ENCODE peak calls at places on chromosomes 4 and X, in seven cellular contexts. F is CMK, M is amniotic stem cell, T is RWPE2, X is WERI-Rb-1, Z is activated T-cell treated with anti-CD3 and anti-CD28 coated beads for 1 hour, R is sciatic nerve. H is an unnamed sample.

GRCh38 chrX:72308566-72309296 is 3.0 kb upstream of the CITED1 start:
- DNase-seq in T (no peak), Z (no peak), R (peak; percentile 79), M (peak; percentile 15), X (peak; percentile 94), F (peak; percentile 42), H (peak; percentile 24)

GRCh38 chr4:18440527-18441215 is 419.1 kb upstream of the LCORL start:
- DNase-seq in T (no peak), F (no peak), M (no peak), Z (no peak), X (no peak), R (no peak), H (no peak)

GRCh38 chr4:164997324-164997723 is 19.9 kb upstream of the TRIM61 start:
- DNase-seq in M (no peak), F (no peak), R (no peak), T (no peak), X (peak; percentile 25), Z (no peak), H (no peak)

GRCh38 chrX:110108381-110108796 is 105.5 kb downstream of the TMEM164 start:
- DNase-seq in T (no peak), X (no peak), F (no peak), M (no peak), R (no peak), Z (no peak), H (no peak)

GRCh38 chr4:40976343-40976742 is 226.6 kb downstream of the NSUN7 start:
- DNase-seq in Z (no peak), T (no peak), R (no peak), X (peak; percentile 44), M (no peak), F (no peak), H (no peak)

GRCh38 chrX:132489256-132490085 is 633 bp upstream of the MBNL3 start:
- DNase-seq in T (peak; percentile 47), F (no peak), Z (peak; percentile 20), M (no peak), R (peak; percentile 66), X (peak; percentile 39), H (peak; percentile 59)

GRCh38 chr4:57190651-57191481 is 80.7 kb upstream of the IGFBP7 start:
- DNase-seq in M (no peak), T (no peak), F (peak; percentile 39), X (peak; percentile 85), Z (no peak), R (no peak), H (no peak)

GRCh38 chrX:24148535-24149345 is 789 bp upstream of the ZFX start:
- DNase-seq in R (no peak), Z (peak; percentile 3), T (no peak), F (no peak), X (no peak), M (peak; percentile 20), H (no peak)

GRCh38 chr4:118284169-118284568 is 68.6 kb downstream of the PRSS12 start:
- DNase-seq in Z (no peak), X (no peak), M (no peak), R (no peak), F (no peak), T (no peak), H (no peak)

GRCh38 chrX:31318866-31319265 is 247.0 kb upstream of the FTHL17 start:
- DNase-seq in F (no peak), R (no peak), Z (no peak), T (no peak), M (no peak), X (no peak), H (no peak)

GRCh38 chr4:153643406-153644016 is 40.6 kb upstream of the TLR2 start:
- DNase-seq in F (peak; percentile 22), T (no peak), R (no peak), Z (no peak), M (no peak), X (no peak), H (no peak)

GRCh38 chrX:30781711-30782444 is 107.2 kb downstream of the TAB3 start:
- DNase-seq in Z (no peak), M (no peak), R (no peak), X (no peak), F (no peak), T (no peak), H (no peak)

GRCh38 chrX:14922437-14922836 is 49.2 kb downstream of the MOSPD2 start:
- DNase-seq in X (no peak), F (no peak), T (no peak), M (peak; percentile 73), Z (no peak), R (no peak), H (no peak)

H was measured in stimulated activated naive B cell treated with anti-CD40 and anti-IgM and Interleukin-4, amounts not matched to agents 10 μg/mL and 1 μg/mL and 100 μg/mL, for 72 hours.